ENCODE peak calls at places on chromosomes 4 and X, in ten cellular contexts. L, R, K, T, N, J, D, X, F and I are unnamed samples.

GRCh38 chr4:166499820-166500219 is 626.8 kb downstream of the TLL1 start:
- DNase-seq in R (no peak), X (no peak), J (no peak), T (no peak), L (no peak), K (no peak), D (no peak), N (no peak), F (no peak), I (no peak)

GRCh38 chrX:110316351-110317078 is 1.4 kb downstream of the AMMECR1 start:
- DNase-seq in J (no peak), L (no peak), F (no peak), R (peak), D (no peak), T (no peak), K (no peak), N (no peak), X (no peak), I (peak)

GRCh38 chr4:93313207-93313606 is 515.3 kb upstream of the ATOH1 start:
- DNase-seq in D (peak), F (no peak), R (no peak), K (no peak), N (no peak), T (peak), J (no peak), L (no peak), X (no peak), I (no peak)

GRCh38 chr4:738781-739280 is 33.2 kb downstream of the PCGF3 start:
- DNase-seq in X (no peak), F (no peak), L (no peak), T (no peak), D (no peak), N (no peak), K (no peak), J (no peak), R (no peak), I (no peak)

GRCh38 chr4:112145820-112146813 is 863 bp downstream of the FAM241A start:
- DNase-seq in F (peak), J (peak), X (peak), N (peak), R (peak), D (peak), L (peak), T (peak), K (peak), I (peak)

GRCh38 chr4:2009651-2010233 is 968 bp upstream of the NELFA start:
- DNase-seq in J (peak), T (peak), F (peak), D (peak), N (peak), R (peak), K (no peak), L (peak), X (peak), I (peak)

GRCh38 chrX:19382500-19383145 is 38.9 kb downstream of the PDHA1 start:
- DNase-seq in J (peak), R (peak), K (no peak), X (peak), F (peak), L (peak), D (peak), T (peak), N (peak), I (peak)

GRCh38 chr4:76282941-76283689 is 23.4 kb upstream of the STBD1 start:
- DNase-seq in N (no peak), F (no peak), L (no peak), K (no peak), D (no peak), R (no peak), T (no peak), J (no peak), X (no peak), I (no peak)

GRCh38 chr4:101252721-101253120 is 94.6 kb downstream of the PPP3CA start:
- DNase-seq in N (no peak), X (no peak), T (peak), R (peak), K (no peak), L (no peak), J (no peak), D (peak), F (no peak), I (no peak)

GRCh38 chr4:159926871-159927270 is 824.0 kb downstream of the RAPGEF2 start:
- DNase-seq in L (no peak), J (no peak), R (no peak), D (no peak), T (no peak), K (no peak), F (no peak), X (no peak), N (no peak), I (no peak)

GRCh38 chr4:127224556-127224955 is 408.2 kb upstream of the INTU start:
- DNase-seq in T (no peak), F (no peak), N (no peak), D (no peak), R (no peak), K (no peak), X (no peak), J (no peak), L (no peak), I (no peak)

GRCh38 chr4:56655627-56656345 is 25.3 kb downstream of the HOPX start:
- DNase-seq in N (peak), K (peak), F (peak), R (peak), D (no peak), L (peak), T (peak), X (no peak), J (no peak), I (peak)

GRCh38 chr4:112176596-112176995 is 31.3 kb downstream of the FAM241A start:
- DNase-seq in D (no peak), R (no peak), F (no peak), K (no peak), T (no peak), X (no peak), J (no peak), L (no peak), N (no peak), I (no peak)

GRCh38 chr4:43682551-43682950 is 766.1 kb downstream of the KCTD8 start:
- DNase-seq in F (no peak), D (no peak), L (no peak), X (no peak), T (no peak), N (no peak), J (no peak), K (no peak), R (no peak), I (no peak)

GRCh38 chr4:8330821-8331566 is 61.4 kb downstream of the HTRA3 start:
- DNase-seq in T (peak), X (peak), D (peak), F (no peak), R (no peak), L (no peak), N (no peak), K (peak), J (no peak), I (no peak)

GRCh38 chr4:88070031-88070430 is 62.6 kb downstream of the PKD2 start:
- DNase-seq in K (no peak), F (no peak), D (no peak), R (no peak), X (no peak), T (no peak), L (no peak), N (no peak), J (no peak), I (no peak)

GRCh38 chrX:130106071-130106470 is 4.2 kb downstream of the ELF4 start:
- DNase-seq in J (no peak), N (no peak), D (no peak), T (no peak), F (no peak), X (no peak), L (no peak), R (no peak), K (no peak), I (no peak)

GRCh38 chrX:108001218-108001814 is 19.1 kb upstream of the TEX13B start:
- DNase-seq in N (no peak), F (peak), L (no peak), R (peak), D (peak), K (no peak), J (no peak), X (no peak), T (peak), I (no peak)
- TF ChIP-seq CTCF in N (peak), F (peak), L (peak), R (peak), D (peak), K (no peak), J (no peak), X (no peak), T (peak), I (peak)

DNA sequence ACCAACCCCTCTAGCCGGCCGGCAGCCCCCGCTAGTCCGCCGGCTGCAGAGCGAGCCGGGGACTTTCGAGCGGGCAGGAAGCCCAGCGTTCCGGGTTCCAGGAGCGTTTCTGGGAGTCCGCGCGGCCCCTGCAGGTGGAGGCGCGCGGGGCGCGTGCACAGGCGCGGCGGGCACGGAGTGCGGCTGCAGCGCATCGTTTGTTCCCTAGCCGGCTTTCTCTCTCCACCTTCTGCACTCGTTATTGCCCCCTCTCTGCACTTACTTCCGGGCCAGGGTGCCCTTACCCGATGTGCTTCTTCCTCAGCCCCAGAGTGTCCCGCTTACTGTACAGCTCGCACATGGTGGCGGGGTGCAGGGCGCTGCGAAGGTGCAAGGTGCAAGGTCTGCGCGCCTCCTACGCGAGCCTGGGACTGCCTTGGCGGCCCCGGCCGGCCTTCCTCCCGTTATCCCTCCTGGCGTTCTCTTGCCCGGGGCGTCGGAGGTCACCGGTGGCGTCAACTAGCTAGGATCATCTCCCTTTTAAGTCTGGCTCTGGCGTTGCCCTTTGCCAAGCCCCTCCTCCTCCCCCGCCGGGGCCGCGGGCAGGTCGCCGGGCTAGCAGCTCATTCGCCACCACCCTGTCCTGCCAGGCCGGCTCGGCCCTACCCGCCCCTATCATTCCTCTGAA is at the start of gene ETNPPL:
- DNase-seq in R (peak), J (no peak), L (peak), X (no peak), F (no peak), T (peak), D (peak), K (no peak), N (peak), I (peak)
- TF ChIP-seq CTCF in R (peak), J (no peak), L (peak), X (no peak), F (no peak), T (no peak), D (no peak), K (no peak), N (peak), I (peak)

DNA sequence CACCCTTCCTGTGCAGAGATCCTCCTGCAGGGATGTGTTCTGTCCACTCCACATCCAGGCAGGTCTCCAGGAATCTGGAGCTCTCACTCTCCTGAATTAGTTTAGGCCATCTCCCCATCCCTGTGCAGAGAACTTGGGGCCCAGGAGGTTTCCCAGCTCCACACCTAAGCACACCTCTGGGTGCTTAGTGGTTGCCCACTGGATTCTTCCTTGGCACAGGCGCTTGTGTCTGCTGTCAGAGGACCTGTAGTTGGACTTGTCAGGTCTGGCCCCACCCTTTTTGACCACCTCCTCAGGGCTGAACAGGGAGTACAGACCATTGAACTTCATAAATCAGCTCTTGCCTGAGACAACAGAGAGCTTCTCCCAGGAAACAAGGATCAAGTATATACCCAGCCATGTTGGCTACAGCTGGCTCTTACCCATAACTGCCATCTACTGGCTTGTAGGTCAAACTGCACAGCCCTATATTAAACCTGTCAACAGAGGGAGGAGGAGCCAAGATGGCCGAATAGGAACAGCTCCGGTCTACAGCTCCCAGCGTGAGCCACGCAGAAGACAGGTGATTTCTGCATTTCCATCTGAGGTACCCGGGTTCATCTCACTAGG is 275.5 kb downstream of the PPARGC1A start:
- DNase-seq in X (no peak), F (no peak), T (peak), J (no peak), N (no peak), R (peak), D (peak), K (no peak), L (peak), I (no peak)
- TF ChIP-seq CTCF in X (no peak), F (peak), T (no peak), J (no peak), N (peak), R (peak), D (peak), K (peak), L (no peak), I (peak)

GRCh38 chrX:12771445-12772069 is 19.7 kb upstream of the PRPS2 start:
- DNase-seq in K (no peak), X (no peak), R (peak), N (peak), L (peak), T (peak), F (peak), J (peak), D (peak), I (peak)
- TF ChIP-seq CTCF in K (no peak), X (peak), R (peak), N (peak), L (peak), T (peak), F (peak), J (peak), D (peak), I (peak)

DNA sequence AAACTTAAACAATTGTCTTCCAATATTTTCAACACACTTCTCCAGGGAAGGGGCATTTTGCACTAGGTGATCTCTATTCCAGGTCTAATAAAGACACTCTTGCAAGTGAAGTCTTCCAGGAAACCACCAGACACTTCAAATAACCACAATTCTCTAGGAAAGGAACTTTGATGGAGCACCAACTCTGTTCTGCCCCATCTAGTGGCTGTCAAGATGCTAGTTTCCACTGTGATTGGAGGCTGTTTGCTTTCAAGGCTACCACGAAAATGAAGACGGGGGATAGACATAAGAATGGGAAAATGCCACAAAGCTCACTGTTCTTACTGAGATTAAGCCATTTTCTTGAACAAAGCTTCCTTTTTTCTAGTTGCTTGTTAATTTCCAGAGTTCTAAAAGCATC is 100.6 kb upstream of the F9 start:
- DNase-seq in D (no peak), L (no peak), K (no peak), X (no peak), T (no peak), J (no peak), N (no peak), F (no peak), R (peak), I (no peak)
- TF ChIP-seq CTCF in D (no peak), L (no peak), K (no peak), X (no peak), T (no peak), J (no peak), N (peak), F (no peak), R (no peak), I (peak)